ENCODE peak calls at places on chromosomes 6 and 20, in nine cellular contexts. F is HCT116, D is neural progenitor cell, X is fibroblast of lung, K is mammary epithelial cell, O is H9, Q is IMR-90, P is GM23248, T is neuronal stem cell. C is an unnamed sample.

GRCh38 chr6:90369024-90369519 is 72.4 kb upstream of the BACH2 start:
- DNase-seq in T (peak; percentile 56), K (peak; percentile 100), Q (peak; percentile 100), O (peak; percentile 68), D (peak; percentile 34), X (peak; percentile 100), P (peak; percentile 98), F (peak; percentile 99), C (peak; percentile 98)

GRCh38 chr6:26224547-26224912 is 137.3 kb downstream of the HFE start:
- DNase-seq in X (no peak), O (no peak), T (no peak), P (no peak), F (no peak), Q (no peak), D (no peak), K (no peak), C (no peak)

GRCh38 chr6:38773338-38773737 is 58.2 kb downstream of the DNAH8 start:
- DNase-seq in K (peak; percentile 41), F (peak; percentile 47), P (no peak), X (no peak), O (peak; percentile 74), Q (no peak), T (no peak), D (peak; percentile 59), C (peak; percentile 62)

GRCh38 chr20:16624106-16624505 is 50.9 kb upstream of the KIF16B start:
- DNase-seq in K (no peak), D (no peak), T (no peak), P (no peak), O (no peak), F (no peak), X (no peak), Q (no peak), C (peak; percentile 19)

GRCh38 chr6:46234156-46234556 is 63.4 kb upstream of the ENPP5 start:
- DNase-seq in T (no peak), P (no peak), F (no peak), X (no peak), D (no peak), K (no peak), O (no peak), Q (no peak), C (no peak)

GRCh38 chr6:155495011-155495768 is 39.6 kb upstream of the NOX3 start:
- DNase-seq in P (peak; percentile 78), Q (peak; percentile 92), F (no peak), D (peak; percentile 76), K (no peak), O (peak; percentile 69), T (peak; percentile 45), X (peak; percentile 94), C (peak; percentile 6)

GRCh38 chr20:49948809-49949507 is 12.8 kb downstream of the RNF114 start:
- DNase-seq in Q (peak; percentile 99), P (peak; percentile 92), D (no peak), F (no peak), T (no peak), K (no peak), X (peak; percentile 92), O (no peak), C (peak; percentile 56)

GRCh38 chr6:169810066-169810989 is 58.9 kb downstream of the ERMARD start:
- DNase-seq in O (peak; percentile 84), T (peak; percentile 67), P (no peak), F (peak; percentile 23), Q (no peak), K (no peak), D (peak; percentile 79), X (no peak), C (no peak)

GRCh38 chr6:113856571-113857564 is at the start of gene MARCKS:
- DNase-seq in F (peak; percentile 69), X (peak; percentile 91), T (peak; percentile 83), Q (peak; percentile 92), P (peak; percentile 98), D (peak; percentile 92), O (peak; percentile 82), K (peak; percentile 89), C (peak; percentile 80)

GRCh38 chr6:117938324-117938995 is 31.4 kb downstream of the SLC35F1 start:
- DNase-seq in P (no peak), F (no peak), K (no peak), Q (no peak), T (no peak), D (no peak), X (no peak), O (peak; percentile 57), C (no peak)

DNA sequence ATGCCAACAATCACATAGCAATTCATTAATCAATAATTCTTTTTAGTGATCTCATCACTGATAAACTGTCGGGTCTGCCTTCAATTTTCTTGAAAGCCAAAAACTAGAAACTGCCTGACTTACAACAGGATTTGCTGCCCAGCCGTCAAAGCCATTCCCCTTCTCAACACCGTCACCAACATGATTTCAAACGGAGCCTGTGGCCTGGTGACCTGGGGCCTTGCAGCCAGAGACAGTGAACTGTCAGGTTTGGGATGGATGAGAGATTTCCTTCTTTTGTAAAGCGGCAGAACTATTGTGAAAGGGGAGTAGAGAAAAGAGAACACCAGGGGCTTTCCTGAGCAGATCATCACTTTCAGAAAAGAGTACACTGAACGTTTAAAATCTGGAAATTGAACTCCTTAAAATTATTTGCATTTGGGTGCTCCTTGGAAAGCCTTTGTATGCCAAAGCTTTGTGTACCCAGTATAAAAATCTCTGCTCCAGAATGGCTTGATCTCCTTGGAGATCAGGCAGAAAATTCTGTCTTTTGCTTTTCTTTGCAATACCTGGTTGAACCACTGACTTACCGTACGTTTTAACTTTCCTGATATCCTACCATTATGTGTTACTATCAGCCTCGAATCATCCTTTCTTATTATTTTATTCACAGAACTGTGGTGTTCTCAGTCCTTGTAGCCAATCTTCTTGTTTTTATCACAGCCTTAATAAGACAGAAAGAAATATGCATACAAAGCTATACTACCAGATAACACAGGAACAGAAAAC is 125.2 kb downstream of the PACRG start:
- DNase-seq in X (no peak), T (no peak), Q (no peak), P (no peak), O (no peak), K (no peak), F (no peak), D (peak; percentile 52), C (no peak)
- H2AFZ ChIP-seq in X (no peak overlapping the region), T (peak overlapping the region; percentile 23), Q (no peak overlapping the region), P (no peak overlapping the region), O (no peak overlapping the region), K (no peak overlapping the region), F (no peak overlapping the region), D (peak overlapping the region; percentile 17), C (no peak overlapping the region)

GRCh38 chr6:153368131-153368530 is 237.0 kb upstream of the RGS17 start:
- DNase-seq in O (no peak), Q (no peak), K (no peak), P (no peak), D (no peak), F (no peak), X (no peak), T (no peak), C (no peak)

DNA sequence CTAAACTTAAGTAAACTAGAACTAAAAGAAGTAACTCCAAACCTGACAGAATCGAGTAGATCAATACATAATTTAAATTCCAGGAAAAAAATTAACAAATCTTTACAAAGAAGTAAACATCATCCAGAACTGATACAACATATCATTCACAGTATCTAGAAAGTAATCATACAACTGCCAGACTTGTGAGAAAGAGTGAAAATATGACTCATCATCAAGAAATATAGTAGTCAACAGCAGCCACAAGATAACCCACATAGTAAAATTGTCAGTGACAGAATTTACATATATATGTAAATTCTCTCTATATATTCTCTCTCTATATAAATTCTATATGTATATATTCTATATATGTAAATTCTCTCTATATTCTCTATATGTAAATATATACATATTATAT is 242.8 kb upstream of the RGS17 start:
- DNase-seq in T (no peak), O (no peak), D (no peak), K (no peak), Q (no peak), P (no peak), X (no peak), F (no peak), C (no peak)
- H3K9ac ChIP-seq in T (no peak overlapping the region), O (no peak overlapping the region), D (no peak overlapping the region), K (no peak overlapping the region), Q (no peak overlapping the region), P (no peak overlapping the region), X (no peak overlapping the region), F (no peak overlapping the region), C (no peak overlapping the region)

DNA sequence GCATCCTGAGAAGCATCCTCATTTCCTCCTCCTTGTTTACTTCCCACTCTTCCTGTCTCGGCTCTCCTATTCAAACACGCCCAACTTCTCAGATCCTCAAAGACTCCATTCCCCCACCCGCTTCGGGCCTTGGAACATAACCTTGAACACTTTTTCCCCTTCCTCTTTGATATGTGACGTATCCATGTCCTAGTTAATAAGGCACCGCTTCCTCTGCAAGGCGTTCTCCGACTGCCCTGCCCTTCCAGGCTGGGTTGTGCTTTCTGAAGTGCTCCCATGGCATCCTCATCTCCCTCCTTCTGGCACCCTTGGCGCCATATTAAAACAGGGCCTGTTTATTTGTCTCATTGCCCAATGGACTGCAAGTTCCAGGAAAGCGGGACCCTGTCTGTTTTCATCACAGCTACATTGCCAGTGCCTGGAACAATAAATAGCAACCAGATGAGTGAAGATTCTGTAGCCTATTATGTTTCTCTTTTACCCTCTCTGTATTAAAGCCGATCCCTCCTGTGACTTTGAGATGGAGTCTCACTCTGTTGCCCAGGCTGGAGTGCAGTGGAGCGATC is 115.3 kb upstream of the TRAF3IP2 start:
- DNase-seq in D (no peak), Q (no peak), K (no peak), P (no peak), O (no peak), T (no peak), X (no peak), F (no peak), C (no peak)
- H3K27ac ChIP-seq in D (no peak overlapping the region), Q (no peak overlapping the region), K (no peak overlapping the region), P (no peak overlapping the region), O (no peak overlapping the region), T (no peak overlapping the region), X (no peak overlapping the region), F (no peak overlapping the region), C (no peak overlapping the region)

GRCh38 chr6:72560721-72561593 is 60.9 kb upstream of the KCNQ5 start:
- DNase-seq in P (peak; percentile 52), D (no peak), Q (peak; percentile 19), X (peak; percentile 9), F (no peak), T (no peak), K (no peak), O (no peak), C (no peak)

GRCh38 chr6:72561629-72562028 is 60.2 kb upstream of the KCNQ5 start:
- DNase-seq in P (no peak), O (no peak), Q (no peak), X (no peak), T (no peak), K (no peak), F (no peak), D (no peak), C (no peak)

GRCh38 chr6:72554761-72555221 is 67.1 kb upstream of the KCNQ5 start:
- DNase-seq in P (peak; percentile 70), O (no peak), Q (peak; percentile 17), T (no peak), F (no peak), D (no peak), X (no peak), K (peak; percentile 36), C (peak; percentile 39)

GRCh38 chr6:72554203-72554564 is 67.7 kb upstream of the KCNQ5 start:
- DNase-seq in K (peak; percentile 79), X (no peak), T (no peak), Q (peak; percentile 86), D (no peak), O (no peak), F (no peak), P (peak; percentile 85), C (peak; percentile 79)

DNA sequence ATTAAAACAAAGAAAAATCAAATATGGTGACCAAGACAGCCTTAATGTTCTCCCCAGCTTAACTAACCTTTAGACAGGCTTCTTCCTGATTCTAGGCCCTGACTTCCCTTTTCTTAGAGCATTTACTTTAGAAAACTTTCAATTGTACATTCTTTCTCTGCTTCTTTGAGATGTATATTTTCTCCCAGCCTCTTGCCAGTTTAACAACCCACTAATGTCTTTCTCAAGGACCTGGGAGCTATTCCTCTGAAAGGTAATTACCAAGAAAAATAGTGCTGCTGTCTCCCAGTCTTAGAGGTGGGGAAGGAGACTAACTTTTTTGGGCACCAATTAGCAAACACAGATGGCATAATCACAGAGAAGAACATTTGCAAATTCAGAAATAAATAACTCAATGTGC is 62.8 kb upstream of the KCNQ5 start:
- DNase-seq in O (no peak), T (no peak), X (no peak), P (no peak), F (no peak), D (no peak), Q (no peak), K (no peak), C (no peak)
- H2AFZ ChIP-seq in O (no peak overlapping the region), T (peak overlapping the region; percentile 64), X (no peak overlapping the region), P (peak overlapping the region; percentile 57), F (no peak overlapping the region), D (no peak overlapping the region), Q (no peak overlapping the region), K (no peak overlapping the region), C (no peak overlapping the region)